ENCODE peak calls at places on chromosomes 11 and 22, in seven cellular contexts. U is cardiac muscle cell; R is sigmoid colon; I is mesendoderm; M is naive thymus-derived CD4-positive, alpha-beta T cell; O is tibial nerve; V is iPS DF 6.9. G is an unnamed sample. For H3K4me1, the result is how much of the 10 kb centered on the place peaks cover.

GRCh38 chr22:49826603-49827306 is 918 bp downstream of the BRD1 start:
- DNase-seq in U (peak), R (peak), I (peak), M (peak), O (peak), V (no peak), G (no peak)

GRCh38 chr11:8040261-8040920 is 40.6 kb upstream of the TUB start:
- DNase-seq in U (no peak), R (no peak), I (no peak), M (no peak), O (no peak), V (no peak), G (no peak)

GRCh38 chr11:43936081-43936480 is 6.4 kb upstream of the C11orf96 start:
- DNase-seq in U (no peak), R (no peak), I (no peak), M (no peak), O (no peak), V (no peak), G (no peak)

GRCh38 chr22:22720201-22720723 is 75.8 kb downstream of the GGTLC2 start:
- DNase-seq in U (peak), R (no peak), I (peak), M (peak), O (peak), V (peak), G (no peak)

GRCh38 chr11:120205596-120206161 is 5.2 kb upstream of the OAF start:
- DNase-seq in U (peak), R (no peak), I (no peak), M (no peak), O (no peak), V (no peak), G (no peak)

GRCh38 chr11:102111787-102112653 is 1.8 kb downstream of the YAP1 start:
- DNase-seq in U (peak), R (peak), I (no peak), M (peak), O (peak), V (no peak), G (no peak)

GRCh38 chr11:7605544-7605943 is 67.8 kb downstream of the CYB5R2 start:
- DNase-seq in U (peak), R (no peak), I (peak), M (no peak), O (no peak), V (no peak), G (no peak)

GRCh38 chr11:44760917-44761545 is 34.3 kb downstream of the TSPAN18 start:
- DNase-seq in U (peak), R (peak), I (peak), M (no peak), O (peak), V (no peak), G (no peak)

GRCh38 chr11:43904737-43905515 is 24.3 kb downstream of the ALKBH3 start:
- DNase-seq in U (peak), R (no peak), I (peak), M (no peak), O (no peak), V (no peak), G (no peak)

GRCh38 chr11:68471360-68472340 is 11.1 kb downstream of the PPP6R3 start:
- DNase-seq in U (peak), R (no peak), I (no peak), M (peak), O (no peak), V (no peak), G (no peak)

GRCh38 chr11:111378185-111378772 is 796 bp downstream of the POU2AF1 start:
- DNase-seq in U (no peak), R (no peak), I (no peak), M (no peak), O (no peak), V (no peak), G (no peak)

GRCh38 chr11:72721689-72722049 is 30.5 kb downstream of the ARAP1 start:
- DNase-seq in U (peak), R (no peak), I (peak), M (no peak), O (no peak), V (no peak), G (no peak)

GRCh38 chr11:64799925-64800632 is 2.9 kb downstream of the MAP4K2 start:
- DNase-seq in U (no peak), R (no peak), I (no peak), M (no peak), O (no peak), V (no peak), G (no peak)

GRCh38 chr11:76659672-76660532 is 10.6 kb downstream of the LRRC32 start:
- DNase-seq in U (no peak), R (peak), I (no peak), M (no peak), O (no peak), V (no peak), G (no peak)

GRCh38 chr11:12706531-12707499 is 32.6 kb downstream of the TEAD1 start:
- DNase-seq in U (peak), R (no peak), I (no peak), M (no peak), O (peak), V (no peak), G (no peak)

GRCh38 chr11:62592216-62592815 is 993 bp upstream of the TUT1 start:
- DNase-seq in U (no peak), R (no peak), I (no peak), M (no peak), O (no peak), V (no peak), G (no peak)

GRCh38 chr11:45407226-45407625 is 121.1 kb upstream of the SYT13 start:
- DNase-seq in U (no peak), R (no peak), I (no peak), M (no peak), O (no peak), V (no peak), G (no peak)

GRCh38 chr11:12159351-12160099 is 49.1 kb downstream of the MICAL2 start:
- DNase-seq in U (peak), R (peak), I (no peak), M (no peak), O (no peak), V (no peak), G (no peak)

GRCh38 chr11:6300325-6300724 is 20.0 kb downstream of the CAVIN3 start:
- DNase-seq in U (no peak), R (no peak), I (no peak), M (no peak), O (no peak), V (no peak), G (no peak)

GRCh38 chr22:39173050-39173706 is 20.7 kb upstream of the CBX7 start:
- DNase-seq in U (no peak), R (no peak), I (no peak), M (no peak), O (no peak), V (no peak), G (no peak)
- H3K4me1 ChIP-seq in U (under half), R (under half), I (under half), M (under half), O (half or more), V (under half), G (under half)

GRCh38 chr11:134041349-134041748 is 27.5 kb upstream of the JAM3 start:
- DNase-seq in U (no peak), R (no peak), I (no peak), M (no peak), O (no peak), V (no peak), G (no peak)

GRCh38 chr11:134044514-134045284 is 24.2 kb upstream of the JAM3 start:
- DNase-seq in U (no peak), R (peak), I (no peak), M (no peak), O (no peak), V (no peak), G (no peak)

GRCh38 chr11:134041791-134042696 is 26.8 kb upstream of the JAM3 start:
- DNase-seq in U (no peak), R (no peak), I (no peak), M (no peak), O (no peak), V (no peak), G (no peak)

GRCh38 chr11:134045799-134046635 is 22.9 kb upstream of the JAM3 start:
- DNase-seq in U (peak), R (peak), I (peak), M (peak), O (no peak), V (no peak), G (no peak)

GRCh38 chr11:134043821-134044420 is 25.0 kb upstream of the JAM3 start:
- DNase-seq in U (no peak), R (peak), I (no peak), M (no peak), O (no peak), V (no peak), G (no peak)
- H3K4me1 ChIP-seq in U (under half), R (half or more), I (under half), M (under half), O (under half), V (under half), G (under half)

GRCh38 chr22:17237031-17237668 is 17.9 kb upstream of the ADA2 start:
- DNase-seq in U (no peak), R (no peak), I (no peak), M (peak), O (no peak), V (no peak), G (no peak)

GRCh38 chr22:17235861-17236260 is 16.6 kb upstream of the ADA2 start:
- DNase-seq in U (no peak), R (no peak), I (no peak), M (no peak), O (no peak), V (no peak), G (no peak)

GRCh38 chr22:17235149-17235655 is 16.0 kb upstream of the ADA2 start:
- DNase-seq in U (no peak), R (no peak), I (peak), M (no peak), O (no peak), V (peak), G (no peak)

GRCh38 chr22:17241571-17242310 is 22.5 kb upstream of the ADA2 start:
- DNase-seq in U (peak), R (no peak), I (no peak), M (no peak), O (no peak), V (no peak), G (no peak)

GRCh38 chr22:17239156-17239701 is 20.0 kb upstream of the ADA2 start:
- DNase-seq in U (no peak), R (no peak), I (no peak), M (no peak), O (no peak), V (no peak), G (no peak)
- H3K4me1 ChIP-seq in U (under half), R (under half), I (under half), M (under half), O (under half), V (under half), G (under half)

DNA sequence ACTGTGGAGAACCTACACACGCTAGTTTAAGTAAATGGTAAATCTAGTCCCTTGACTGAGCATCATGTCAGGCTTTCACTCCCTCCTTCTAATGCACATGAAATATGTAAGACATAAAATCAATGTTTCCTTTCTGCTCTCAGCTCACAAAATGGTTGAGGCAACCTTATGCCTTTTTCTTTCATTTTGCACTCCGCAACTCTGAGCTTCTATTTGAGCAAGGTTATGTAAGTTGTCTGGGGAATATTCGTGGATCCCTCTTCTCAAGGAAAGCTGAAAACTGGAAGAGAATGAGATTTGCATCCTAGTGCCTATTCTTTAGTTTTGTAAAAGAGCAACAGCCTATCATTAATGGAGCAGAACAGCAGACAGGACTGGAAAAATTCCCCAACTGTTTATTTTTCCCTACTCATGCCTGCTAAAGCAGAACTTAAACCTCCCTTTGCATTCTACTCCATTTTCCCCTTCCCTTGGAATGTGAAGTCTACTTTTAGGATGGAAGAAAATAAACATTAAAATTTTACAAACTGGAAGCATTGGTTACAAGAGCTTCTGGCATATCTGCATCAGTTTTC is 141.7 kb downstream of the FAM76B start:
- DNase-seq in U (no peak), R (no peak), I (no peak), M (no peak), O (no peak), V (no peak), G (no peak)
- H3K4me1 ChIP-seq in U (under half), R (under half), I (under half), M (under half), O (under half), V (under half), G (under half)

GRCh38 chr11:10307411-10308207 is 2.7 kb downstream of the ADM start:
- DNase-seq in U (peak), R (peak), I (peak), M (peak), O (peak), V (no peak), G (peak)

GRCh38 chr11:10310301-10310841 is 5.5 kb downstream of the ADM start:
- DNase-seq in U (peak), R (no peak), I (peak), M (no peak), O (no peak), V (no peak), G (no peak)

GRCh38 chr11:10307022-10307410 is 2.1 kb downstream of the ADM start:
- DNase-seq in U (no peak), R (no peak), I (no peak), M (no peak), O (no peak), V (no peak), G (no peak)

GRCh38 chr11:10309163-10310093 is 4.6 kb downstream of the ADM start:
- DNase-seq in U (peak), R (peak), I (peak), M (no peak), O (no peak), V (no peak), G (no peak)

GRCh38 chr11:10308208-10308954 is 3.5 kb downstream of the ADM start:
- DNase-seq in U (peak), R (no peak), I (peak), M (no peak), O (no peak), V (no peak), G (no peak)
- H3K4me1 ChIP-seq in U (under half), R (under half), I (under half), M (under half), O (under half), V (under half), G (under half)

GRCh38 chr11:35165416-35166368 is 26.7 kb downstream of the CD44 start:
- DNase-seq in U (peak), R (no peak), I (no peak), M (peak), O (peak), V (no peak), G (no peak)
- H3K4me1 ChIP-seq in U (under half), R (half or more), I (under half), M (half or more), O (half or more), V (under half), G (half or more)